ENCODE peak calls at places on chromosomes 6 and 20, in eight cellular contexts. C, U, H, L, S, Q, Y and G are unnamed samples. For H3K9me2, the result is how much of the 10 kb centered on the place peaks cover.

GRCh38 chr20:58028123-58028522 is 200.3 kb downstream of the ANKRD60 start:
- DNase-seq in C (peak), U (no peak), H (no peak), L (no peak), S (no peak), Q (no peak), Y (no peak), G (no peak)

GRCh38 chr6:7721654-7722053 is 4.2 kb upstream of the BMP6 start:
- DNase-seq in C (no peak), U (peak), H (peak), L (peak), S (peak), Q (peak), Y (peak), G (peak)

GRCh38 chr6:151782560-151782959 is 24.9 kb upstream of the ESR1 start:
- DNase-seq in C (no peak), U (no peak), H (no peak), L (no peak), S (no peak), Q (no peak), Y (no peak), G (no peak)

GRCh38 chr20:760751-761417 is 7.4 kb downstream of the SLC52A3 start:
- DNase-seq in C (peak), U (peak), H (peak), L (peak), S (peak), Q (no peak), Y (peak), G (no peak)

GRCh38 chr6:154099211-154099610 is 60.2 kb downstream of the OPRM1 start:
- DNase-seq in C (no peak), U (no peak), H (no peak), L (no peak), S (no peak), Q (no peak), Y (no peak), G (no peak)

GRCh38 chr20:58669287-58670006 is 18.4 kb downstream of the STX16 start:
- DNase-seq in C (peak), U (peak), H (no peak), L (peak), S (no peak), Q (no peak), Y (no peak), G (no peak)

GRCh38 chr6:118488631-118489030 is 59.5 kb upstream of the PLN start:
- DNase-seq in C (no peak), U (no peak), H (no peak), L (no peak), S (no peak), Q (no peak), Y (no peak), G (no peak)

GRCh38 chr6:149317656-149318571 is at the start of gene TAB2:
- DNase-seq in C (peak), U (peak), H (peak), L (peak), S (no peak), Q (no peak), Y (peak), G (no peak)

GRCh38 chr6:143743256-143744166 is 65.7 kb downstream of the PHACTR2 start:
- DNase-seq in C (peak), U (no peak), H (peak), L (no peak), S (no peak), Q (no peak), Y (no peak), G (no peak)

GRCh38 chr20:33352258-33353012 is 48.9 kb downstream of the CDK5RAP1 start:
- DNase-seq in C (peak), U (no peak), H (no peak), L (no peak), S (no peak), Q (no peak), Y (no peak), G (no peak)

GRCh38 chr6:52509281-52510212 is 67.3 kb downstream of the TRAM2 start:
- DNase-seq in C (no peak), U (no peak), H (no peak), L (no peak), S (no peak), Q (no peak), Y (no peak), G (no peak)

GRCh38 chr6:101195581-101195980 is 197.9 kb upstream of the GRIK2 start:
- DNase-seq in C (no peak), U (no peak), H (no peak), L (no peak), S (no peak), Q (no peak), Y (no peak), G (peak)

GRCh38 chr6:25504661-25505060 is 147.4 kb upstream of the SCGN start:
- DNase-seq in C (no peak), U (no peak), H (no peak), L (no peak), S (peak), Q (no peak), Y (no peak), G (peak)

GRCh38 chr6:143936347-143936746 is 71.7 kb downstream of the PLAGL1 start:
- DNase-seq in C (no peak), U (no peak), H (no peak), L (no peak), S (no peak), Q (no peak), Y (no peak), G (no peak)

GRCh38 chr6:37985355-37985754 is 165.8 kb downstream of the ZFAND3 start:
- DNase-seq in C (no peak), U (no peak), H (no peak), L (no peak), S (no peak), Q (no peak), Y (no peak), G (no peak)

GRCh38 chr20:17882834-17883591 is 85.6 kb downstream of the SNX5 start:
- DNase-seq in C (no peak), U (no peak), H (no peak), L (no peak), S (no peak), Q (no peak), Y (no peak), G (no peak)

DNA sequence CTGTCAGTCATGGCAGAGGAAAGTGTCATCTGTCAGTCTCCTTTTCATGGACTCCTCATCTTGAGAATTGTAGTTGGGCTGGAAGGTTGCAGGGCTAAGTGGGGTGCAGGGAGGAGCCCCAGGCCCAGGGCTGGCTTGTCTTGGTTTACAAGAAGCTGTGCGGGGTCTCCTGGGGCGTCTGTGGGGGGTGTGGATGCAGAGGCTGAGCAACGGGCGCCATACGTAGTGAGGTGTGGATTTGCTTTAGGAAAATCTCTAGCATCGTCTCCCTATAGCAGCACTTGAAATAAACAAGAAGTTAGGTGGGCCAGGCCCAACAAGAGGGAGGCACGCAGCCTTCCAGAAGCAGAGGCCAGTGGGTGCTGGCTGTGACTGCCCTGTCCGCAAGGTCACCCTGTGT is 1.8 kb upstream of the SLC17A9 start:
- DNase-seq in C (no peak), U (no peak), H (no peak), L (no peak), S (no peak), Q (no peak), Y (no peak), G (no peak)
- H3K9me2 ChIP-seq in C (under half), U (under half), H (under half), L (under half), S (under half), Q (under half), Y (under half), G (under half)

DNA sequence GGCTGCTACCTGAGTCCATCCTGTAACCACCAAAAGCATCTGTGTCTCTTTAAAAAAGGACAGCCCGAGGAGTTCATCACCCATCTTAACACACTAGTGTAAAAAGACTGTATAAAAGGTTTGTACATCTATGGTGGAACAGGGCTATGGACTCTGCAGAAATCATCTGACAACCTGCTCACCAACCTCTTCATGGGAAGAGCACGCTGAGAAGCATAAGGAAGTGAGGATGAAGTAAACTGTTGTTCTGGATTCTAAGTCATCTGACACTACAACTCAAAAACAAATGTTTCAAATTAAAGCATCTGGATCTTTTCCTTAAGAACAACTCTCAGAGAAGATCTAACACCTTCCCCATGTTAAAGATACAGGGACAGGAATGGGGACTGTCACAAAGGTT is 5.4 kb downstream of the IFNGR1 start:
- DNase-seq in C (no peak), U (no peak), H (no peak), L (no peak), S (no peak), Q (no peak), Y (no peak), G (no peak)
- H3K4me3 ChIP-seq in C (no peak), U (no peak), H (no peak), L (no peak), S (no peak), Q (no peak), Y (no peak), G (no peak)

GRCh38 chr6:48560408-48560807 is 449.4 kb upstream of the PTCHD4 start:
- DNase-seq in C (no peak), U (no peak), H (peak), L (no peak), S (no peak), Q (no peak), Y (no peak), G (peak)
- TF ChIP-seq CTCF in C (no peak), U (no peak), H (no peak), L (no peak), S (no peak), Q (no peak), Y (no peak), G (no peak)

DNA sequence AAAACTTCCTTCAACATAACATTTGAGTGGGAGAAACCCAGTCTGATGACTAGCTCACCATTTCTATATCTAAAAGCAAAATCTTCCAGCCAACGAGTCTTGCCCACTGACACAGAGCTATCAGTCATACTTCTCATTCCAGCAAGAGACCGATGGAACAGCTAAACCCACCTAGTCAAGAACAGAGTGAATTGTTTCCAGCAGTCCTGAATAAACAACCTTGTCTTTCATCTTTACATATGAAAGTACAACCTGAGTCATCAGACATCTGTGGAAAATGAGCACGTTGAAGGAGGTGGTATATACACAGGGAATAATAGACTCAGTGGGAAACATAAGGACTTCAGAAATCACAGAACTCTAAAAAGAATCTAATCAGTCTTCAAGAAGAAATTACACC is 23.8 kb downstream of the NRSN1 start:
- DNase-seq in C (no peak), U (no peak), H (peak), L (no peak), S (no peak), Q (no peak), Y (no peak), G (no peak)
- H3K9me2 ChIP-seq in C (under half), U (under half), H (under half), L (under half), S (under half), Q (under half), Y (under half), G (under half)

DNA sequence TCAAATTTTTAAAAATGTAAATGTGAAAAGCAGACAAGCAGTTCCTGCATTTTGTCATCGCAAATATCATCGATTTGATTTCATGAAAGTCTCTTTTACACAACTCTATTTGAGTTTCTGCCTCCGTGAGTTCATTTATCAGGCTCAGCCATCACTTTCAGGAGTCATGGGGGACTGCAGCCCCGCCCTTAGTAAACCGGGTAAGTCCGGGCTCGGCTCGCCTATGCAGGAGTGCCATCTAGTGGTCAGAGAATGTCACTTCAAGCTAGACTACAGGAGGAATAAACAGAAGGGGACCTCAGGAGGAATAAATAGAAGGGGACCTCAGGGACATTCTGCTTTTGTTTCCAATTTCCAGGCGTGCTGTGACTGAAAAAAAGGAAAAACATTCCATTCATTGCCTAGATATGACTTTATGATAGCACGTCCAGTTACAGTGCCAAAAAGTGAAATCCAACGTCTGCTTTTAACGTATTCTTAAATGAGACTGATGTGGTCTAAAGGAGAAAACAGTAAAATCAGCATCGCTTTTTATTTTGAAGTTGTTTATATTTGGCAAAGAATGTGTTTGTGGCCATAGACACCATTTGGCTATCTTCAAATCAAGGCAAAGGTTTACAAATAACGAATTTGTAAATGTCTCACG is 333.9 kb downstream of the HACE1 start:
- DNase-seq in C (peak), U (peak), H (peak), L (peak), S (peak), Q (peak), Y (peak), G (peak)
- H3K4me3 ChIP-seq in C (peak), U (no peak), H (no peak), L (peak), S (no peak), Q (no peak), Y (peak), G (peak)

DNA sequence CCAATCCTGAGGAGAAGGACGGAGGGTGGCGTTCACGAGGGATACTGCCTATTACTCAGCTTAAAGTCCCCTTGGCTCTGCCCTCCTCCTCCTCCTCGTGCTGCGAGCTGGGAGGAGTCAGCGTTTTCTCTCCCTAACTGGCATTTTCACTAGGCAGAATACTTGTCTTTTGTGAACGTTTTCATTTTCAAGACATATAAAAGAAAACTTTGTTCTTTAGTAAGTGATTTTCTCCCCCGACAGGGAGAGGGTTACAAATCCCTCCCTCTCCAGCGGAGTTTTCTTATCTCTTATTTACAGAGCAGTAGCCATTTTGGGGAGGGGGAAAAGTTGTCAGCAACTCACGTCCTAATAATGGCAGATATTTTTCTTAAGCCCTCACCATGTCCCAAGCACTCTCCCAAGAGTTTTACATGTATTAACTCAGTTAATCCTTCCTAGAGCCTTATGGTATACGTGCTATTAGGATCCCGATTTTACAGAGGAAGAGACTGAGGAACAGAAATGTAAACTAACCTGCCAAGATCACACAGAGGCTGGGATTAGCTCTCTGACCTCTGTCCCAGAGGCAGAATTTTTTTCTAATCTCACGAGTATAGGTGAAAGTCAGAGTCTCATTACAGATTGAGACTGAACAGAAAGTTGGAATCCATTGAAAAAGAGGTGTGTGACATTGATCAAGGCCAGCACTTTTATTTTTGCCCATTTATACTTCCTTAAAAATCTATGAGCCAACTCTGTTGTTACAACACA is 30.0 kb upstream of the ZNF217 start:
- DNase-seq in C (peak), U (peak), H (peak), L (peak), S (no peak), Q (peak), Y (peak), G (peak)
- TF ChIP-seq CTCF in C (no peak), U (no peak), H (peak), L (no peak), S (no peak), Q (no peak), Y (no peak), G (peak)

DNA sequence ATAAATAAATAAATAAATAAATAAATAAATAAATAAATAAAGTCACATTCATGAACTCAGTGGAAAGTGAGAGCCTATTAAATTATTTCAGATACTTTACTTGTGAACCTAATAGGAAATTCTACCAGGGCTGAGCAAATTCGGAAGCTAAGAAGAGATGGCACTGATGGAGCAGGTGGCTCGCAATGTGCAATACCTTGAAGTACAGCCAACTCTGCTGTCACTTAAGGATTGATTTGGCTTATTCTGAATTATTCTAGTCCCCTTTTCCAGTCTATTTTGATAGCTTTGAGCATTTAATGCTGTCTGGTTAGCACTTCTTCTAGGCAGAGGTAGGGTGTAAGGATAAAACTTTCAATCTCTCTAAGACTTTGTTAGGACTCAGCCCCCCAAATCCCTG is 395.8 kb upstream of the PLCB4 start:
- DNase-seq in C (no peak), U (no peak), H (no peak), L (no peak), S (no peak), Q (no peak), Y (no peak), G (no peak)
- H3K9me2 ChIP-seq in C (under half), U (under half), H (under half), L (under half), S (under half), Q (under half), Y (under half), G (under half)

DNA sequence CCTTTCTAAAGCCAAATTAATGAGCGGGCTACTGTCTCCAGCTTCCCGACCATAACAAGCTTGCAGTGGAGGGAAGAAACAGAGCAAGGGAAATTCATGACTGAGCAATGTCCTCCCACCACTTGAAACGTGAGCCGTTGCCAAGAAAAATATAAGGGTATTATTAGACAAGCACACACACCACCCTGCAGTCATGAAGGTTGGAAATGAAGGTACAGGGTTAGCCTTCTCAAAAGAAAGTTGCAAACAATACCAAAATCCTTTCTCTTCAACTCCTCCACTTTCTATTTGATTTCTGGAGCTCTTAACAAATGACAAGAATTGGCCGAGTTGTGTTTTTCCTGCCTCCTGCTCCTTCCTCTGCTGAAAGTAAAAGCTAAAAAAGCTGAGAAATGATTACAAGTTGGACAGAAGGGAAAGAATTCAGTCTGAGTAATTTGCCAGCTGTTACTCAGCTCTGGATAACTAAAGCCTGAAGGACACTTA is 151.1 kb upstream of the B3GAT2 start:
- DNase-seq in C (no peak), U (no peak), H (no peak), L (no peak), S (peak), Q (no peak), Y (no peak), G (no peak)
- H3K4me3 ChIP-seq in C (no peak), U (no peak), H (no peak), L (no peak), S (no peak), Q (no peak), Y (peak), G (no peak)

DNA sequence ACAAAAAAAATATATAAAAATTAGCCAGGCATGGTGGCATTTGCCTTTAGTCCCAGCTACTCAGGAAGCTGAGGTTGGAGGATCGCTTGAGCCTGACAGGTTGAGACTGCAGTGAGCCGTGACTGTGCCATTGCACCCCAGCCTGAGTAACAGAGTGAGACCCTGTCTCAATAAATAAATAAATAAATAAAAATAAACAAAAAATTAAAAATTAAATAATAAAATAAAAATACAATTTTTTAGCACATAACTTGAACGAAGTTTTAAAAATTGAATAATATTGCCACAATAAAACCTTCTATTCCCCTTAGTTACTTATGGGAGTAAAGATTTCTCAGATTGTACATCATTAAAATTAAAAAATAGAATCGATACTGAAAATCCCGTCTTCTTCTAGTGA is 29.2 kb upstream of the CGA start:
- DNase-seq in C (no peak), U (peak), H (no peak), L (no peak), S (no peak), Q (no peak), Y (no peak), G (no peak)
- TF ChIP-seq CTCF in C (no peak), U (no peak), H (no peak), L (no peak), S (no peak), Q (no peak), Y (no peak), G (no peak)